ENCODE peak calls at places on chromosomes 6 and 20, in five cellular contexts. V, A, D, Y and O are unnamed samples.
A peak's percentile ranks its signal among the peaks of the same experiment; 100 is the strongest.

GRCh38 chr6:12594541-12594893 is 122.0 kb upstream of the PHACTR1 start:
- DNase-seq in Y (no peak), V (no peak), A (no peak), D (no peak), O (no peak)

GRCh38 chr6:101083533-101084172 is 202.5 kb upstream of the ASCC3 start:
- DNase-seq in A (no peak), D (peak; percentile 100), Y (no peak), V (no peak), O (no peak)

GRCh38 chr6:123316733-123317323 is 319.9 kb downstream of the TRDN start:
- DNase-seq in D (peak; percentile 26), V (no peak), Y (no peak), A (no peak), O (peak; percentile 37)

GRCh38 chr6:131172237-131172636 is 37.0 kb downstream of the AKAP7 start:
- DNase-seq in D (peak; percentile 37), V (no peak), A (no peak), Y (no peak), O (no peak)

GRCh38 chr20:25052255-25053206 is 5.4 kb downstream of the ACSS1 start:
- DNase-seq in D (no peak), V (no peak), A (no peak), Y (no peak), O (no peak)

GRCh38 chr6:104958720-104959452 is 2.0 kb downstream of the LIN28B start:
- DNase-seq in D (no peak), V (no peak), A (no peak), Y (no peak), O (peak; percentile 37)

GRCh38 chr6:150001295-150001990 is 23.9 kb downstream of the RAET1L start:
- DNase-seq in Y (no peak), V (no peak), A (no peak), D (no peak), O (no peak)

GRCh38 chr6:151916680-151917164 is 109.2 kb downstream of the ESR1 start:
- DNase-seq in A (no peak), Y (no peak), D (peak; percentile 99), V (no peak), O (no peak)

GRCh38 chr6:170255426-170256125 is 35.3 kb downstream of the DLL1 start:
- DNase-seq in Y (no peak), V (no peak), A (no peak), D (no peak), O (no peak)

GRCh38 chr6:81002126-81002525 is 750.4 kb downstream of the TENT5A start:
- DNase-seq in D (peak; percentile 20), A (no peak), Y (no peak), V (no peak), O (no peak)

GRCh38 chr6:104623052-104623690 is 236.5 kb downstream of the HACE1 start:
- DNase-seq in V (no peak), A (peak; percentile 18), D (peak; percentile 65), Y (peak; percentile 42), O (no peak)

GRCh38 chr6:113732384-113732966 is 124.7 kb upstream of the MARCKS start:
- DNase-seq in V (no peak), A (peak; percentile 62), D (no peak), Y (peak; percentile 58), O (peak; percentile 30)

GRCh38 chr20:7893019-7893730 is 47.1 kb downstream of the HAO1 start:
- DNase-seq in A (no peak), V (no peak), Y (no peak), D (peak; percentile 21), O (no peak)

GRCh38 chr6:11460837-11461661 is 76.5 kb upstream of the TMEM170B start:
- DNase-seq in Y (no peak), A (no peak), V (no peak), D (no peak), O (no peak)

GRCh38 chr6:108115598-108116058 is 41.1 kb upstream of the OSTM1 start:
- DNase-seq in Y (no peak), D (no peak), A (peak; percentile 61), V (no peak), O (peak; percentile 35)

GRCh38 chr6:154942770-154943169 is 52.3 kb upstream of the TIAM2 start:
- DNase-seq in Y (no peak), V (no peak), A (no peak), D (no peak), O (no peak)

GRCh38 chr20:20768202-20768815 is 55.9 kb upstream of the RALGAPA2 start:
- DNase-seq in A (peak; percentile 56), V (no peak), Y (no peak), D (no peak), O (no peak)

GRCh38 chr20:20450461-20451027 is 82.6 kb downstream of the INSM1 start:
- DNase-seq in V (no peak), A (peak; percentile 72), Y (peak; percentile 77), D (no peak), O (peak; percentile 66)

GRCh38 chr20:40493071-40493470 is 196.0 kb downstream of the MAFB start:
- DNase-seq in Y (no peak), V (no peak), A (peak; percentile 83), D (peak; percentile 26), O (no peak)

GRCh38 chr20:43334080-43334479 is 123.6 kb upstream of the SRSF6 start:
- DNase-seq in Y (no peak), D (no peak), A (no peak), V (no peak), O (no peak)

GRCh38 chr20:51022803-51023616 is at the start of gene KCNG1:
- DNase-seq in V (no peak), Y (peak; percentile 76), D (peak; percentile 38), A (peak; percentile 89), O (no peak)

GRCh38 chr6:5898563-5898962 is 108.2 kb downstream of the NRN1 start:
- DNase-seq in A (no peak), Y (no peak), D (no peak), V (no peak), O (no peak)

GRCh38 chr20:48722002-48722731 is 105.6 kb downstream of the PREX1 start:
- DNase-seq in D (no peak), A (no peak), V (no peak), Y (no peak), O (no peak)

GRCh38 chr6:121443953-121444590 is 8.6 kb downstream of the GJA1 start:
- DNase-seq in D (peak; percentile 12), Y (no peak), V (no peak), A (no peak), O (no peak)

GRCh38 chr6:164477790-164478189 is 831.6 kb downstream of the C6orf118 start:
- DNase-seq in Y (no peak), D (no peak), A (no peak), V (no peak), O (no peak)